ENCODE peak calls at places on chromosomes 6 and 20, in nine cellular contexts. One of them, this sample, is unnamed.

GRCh38 chr20:50346372-50347347 is 156.0 kb downstream of the CEBPB start:
- DNase-seq in Panc1: no peak
- DNase-seq in AG10803: peak; percentile 89
- DNase-seq in OCI-LY7: no peak
- DNase-seq in kidney: peak; percentile 93
- DNase-seq in bronchial epithelial cell: peak; percentile 56
- DNase-seq in AG04449: peak; percentile 74
- DNase-seq in fibroblast of pulmonary artery: peak; percentile 93
- DNase-seq in mucosa of descending colon: peak; percentile 78
- DNase-seq in this sample: no peak

GRCh38 chr6:163324928-163325784 is 89.4 kb upstream of the QKI start:
- DNase-seq in Panc1: no peak
- DNase-seq in AG10803: peak; percentile 53
- DNase-seq in OCI-LY7: no peak
- DNase-seq in kidney: peak; percentile 82
- DNase-seq in bronchial epithelial cell: no peak
- DNase-seq in AG04449: no peak
- DNase-seq in fibroblast of pulmonary artery: peak; percentile 26
- DNase-seq in mucosa of descending colon: no peak
- DNase-seq in this sample: no peak

GRCh38 chr20:47985092-47985850 is 200.0 kb upstream of the SULF2 start:
- DNase-seq in Panc1: no peak
- DNase-seq in AG10803: peak; percentile 78
- DNase-seq in OCI-LY7: peak; percentile 63
- DNase-seq in kidney: no peak
- DNase-seq in bronchial epithelial cell: peak; percentile 35
- DNase-seq in AG04449: peak; percentile 19
- DNase-seq in fibroblast of pulmonary artery: peak; percentile 55
- DNase-seq in mucosa of descending colon: no peak
- DNase-seq in this sample: no peak

GRCh38 chr20:32646486-32646885 is 27.3 kb downstream of the C20orf203 start:
- DNase-seq in Panc1: no peak
- DNase-seq in AG10803: no peak
- DNase-seq in OCI-LY7: no peak
- DNase-seq in kidney: no peak
- DNase-seq in bronchial epithelial cell: no peak
- DNase-seq in AG04449: no peak
- DNase-seq in fibroblast of pulmonary artery: no peak
- DNase-seq in mucosa of descending colon: no peak
- DNase-seq in this sample: no peak

GRCh38 chr6:87965806-87966205 is 81.8 kb upstream of the SPACA1 start:
- DNase-seq in Panc1: no peak
- DNase-seq in AG10803: no peak
- DNase-seq in OCI-LY7: peak; percentile 27
- DNase-seq in kidney: no peak
- DNase-seq in bronchial epithelial cell: no peak
- DNase-seq in AG04449: no peak
- DNase-seq in fibroblast of pulmonary artery: no peak
- DNase-seq in mucosa of descending colon: no peak
- DNase-seq in this sample: no peak

GRCh38 chr6:47242483-47243386 is 67.0 kb downstream of the TNFRSF21 start:
- DNase-seq in Panc1: peak; percentile 27
- DNase-seq in AG10803: peak; percentile 85
- DNase-seq in OCI-LY7: peak; percentile 98
- DNase-seq in kidney: peak; percentile 96
- DNase-seq in bronchial epithelial cell: peak; percentile 93
- DNase-seq in AG04449: peak; percentile 38
- DNase-seq in fibroblast of pulmonary artery: peak; percentile 97
- DNase-seq in mucosa of descending colon: peak; percentile 93
- DNase-seq in this sample: peak; percentile 53

GRCh38 chr6:112939543-112939942 is 592.4 kb downstream of the RFPL4B start:
- DNase-seq in Panc1: no peak
- DNase-seq in AG10803: no peak
- DNase-seq in OCI-LY7: no peak
- DNase-seq in kidney: no peak
- DNase-seq in bronchial epithelial cell: no peak
- DNase-seq in AG04449: no peak
- DNase-seq in fibroblast of pulmonary artery: peak; percentile 36
- DNase-seq in mucosa of descending colon: no peak
- DNase-seq in this sample: peak; percentile 48

GRCh38 chr6:37617073-37617472 is 80.6 kb downstream of the MDGA1 start:
- DNase-seq in Panc1: no peak
- DNase-seq in AG10803: no peak
- DNase-seq in OCI-LY7: no peak
- DNase-seq in kidney: no peak
- DNase-seq in bronchial epithelial cell: no peak
- DNase-seq in AG04449: no peak
- DNase-seq in fibroblast of pulmonary artery: no peak
- DNase-seq in mucosa of descending colon: no peak
- DNase-seq in this sample: no peak

GRCh38 chr20:24959591-24960301 is 10.7 kb downstream of the CST7 start:
- DNase-seq in Panc1: no peak
- DNase-seq in AG10803: no peak
- DNase-seq in OCI-LY7: no peak
- DNase-seq in kidney: no peak
- DNase-seq in bronchial epithelial cell: no peak
- DNase-seq in AG04449: no peak
- DNase-seq in fibroblast of pulmonary artery: no peak
- DNase-seq in mucosa of descending colon: no peak
- DNase-seq in this sample: no peak

GRCh38 chr6:12150812-12151432 is 138.8 kb downstream of the HIVEP1 start:
- DNase-seq in Panc1: no peak
- DNase-seq in AG10803: no peak
- DNase-seq in OCI-LY7: peak; percentile 47
- DNase-seq in kidney: no peak
- DNase-seq in bronchial epithelial cell: peak; percentile 35
- DNase-seq in AG04449: no peak
- DNase-seq in fibroblast of pulmonary artery: no peak
- DNase-seq in mucosa of descending colon: no peak
- DNase-seq in this sample: no peak

GRCh38 chr6:100915876-100916275 is 34.7 kb upstream of the ASCC3 start:
- DNase-seq in Panc1: no peak
- DNase-seq in AG10803: no peak
- DNase-seq in OCI-LY7: no peak
- DNase-seq in kidney: no peak
- DNase-seq in bronchial epithelial cell: no peak
- DNase-seq in AG04449: no peak
- DNase-seq in fibroblast of pulmonary artery: no peak
- DNase-seq in mucosa of descending colon: no peak
- DNase-seq in this sample: no peak

GRCh38 chr20:61601853-61602252 is 349.8 kb downstream of the CDH4 start:
- DNase-seq in Panc1: no peak
- DNase-seq in AG10803: no peak
- DNase-seq in OCI-LY7: no peak
- DNase-seq in kidney: peak; percentile 45
- DNase-seq in bronchial epithelial cell: no peak
- DNase-seq in AG04449: no peak
- DNase-seq in fibroblast of pulmonary artery: no peak
- DNase-seq in mucosa of descending colon: no peak
- DNase-seq in this sample: no peak

GRCh38 chr20:15582146-15582776 is 991.0 kb downstream of the KIF16B start:
- DNase-seq in Panc1: no peak
- DNase-seq in AG10803: no peak
- DNase-seq in OCI-LY7: no peak
- DNase-seq in kidney: no peak
- DNase-seq in bronchial epithelial cell: no peak
- DNase-seq in AG04449: no peak
- DNase-seq in fibroblast of pulmonary artery: no peak
- DNase-seq in mucosa of descending colon: no peak
- DNase-seq in this sample: no peak

GRCh38 chr6:142696689-142697088 is 248.3 kb downstream of the HIVEP2 start:
- DNase-seq in Panc1: no peak
- DNase-seq in AG10803: peak; percentile 27
- DNase-seq in OCI-LY7: no peak
- DNase-seq in kidney: peak; percentile 82
- DNase-seq in bronchial epithelial cell: peak; percentile 31
- DNase-seq in AG04449: no peak
- DNase-seq in fibroblast of pulmonary artery: no peak
- DNase-seq in mucosa of descending colon: peak; percentile 76
- DNase-seq in this sample: peak; percentile 95

GRCh38 chr6:130372786-130373185 is 7.0 kb downstream of the TMEM200A start:
- DNase-seq in Panc1: no peak
- DNase-seq in AG10803: peak; percentile 28
- DNase-seq in OCI-LY7: no peak
- DNase-seq in kidney: no peak
- DNase-seq in bronchial epithelial cell: no peak
- DNase-seq in AG04449: no peak
- DNase-seq in fibroblast of pulmonary artery: no peak
- DNase-seq in mucosa of descending colon: no peak
- DNase-seq in this sample: no peak

GRCh38 chr6:130376921-130377320 is 11.1 kb downstream of the TMEM200A start:
- DNase-seq in Panc1: no peak
- DNase-seq in AG10803: peak; percentile 48
- DNase-seq in OCI-LY7: no peak
- DNase-seq in kidney: no peak
- DNase-seq in bronchial epithelial cell: no peak
- DNase-seq in AG04449: no peak
- DNase-seq in fibroblast of pulmonary artery: peak; percentile 12
- DNase-seq in mucosa of descending colon: no peak
- DNase-seq in this sample: no peak

GRCh38 chr6:130377371-130377770 is 11.6 kb downstream of the TMEM200A start:
- DNase-seq in Panc1: no peak
- DNase-seq in AG10803: no peak
- DNase-seq in OCI-LY7: no peak
- DNase-seq in kidney: no peak
- DNase-seq in bronchial epithelial cell: no peak
- DNase-seq in AG04449: no peak
- DNase-seq in fibroblast of pulmonary artery: no peak
- DNase-seq in mucosa of descending colon: no peak
- DNase-seq in this sample: no peak

GRCh38 chr6:130371921-130372320 is 6.1 kb downstream of the TMEM200A start:
- DNase-seq in Panc1: no peak
- DNase-seq in AG10803: no peak
- DNase-seq in OCI-LY7: no peak
- DNase-seq in kidney: no peak
- DNase-seq in bronchial epithelial cell: no peak
- DNase-seq in AG04449: no peak
- DNase-seq in fibroblast of pulmonary artery: no peak
- DNase-seq in mucosa of descending colon: no peak
- DNase-seq in this sample: no peak

GRCh38 chr6:130373992-130374391 is 8.2 kb downstream of the TMEM200A start:
- DNase-seq in Panc1: no peak
- DNase-seq in AG10803: no peak
- DNase-seq in OCI-LY7: no peak
- DNase-seq in kidney: no peak
- DNase-seq in bronchial epithelial cell: no peak
- DNase-seq in AG04449: no peak
- DNase-seq in fibroblast of pulmonary artery: no peak
- DNase-seq in mucosa of descending colon: no peak
- DNase-seq in this sample: no peak
- H3K4me3 ChIP-seq in Panc1: no peak overlapping the region
- H3K4me3 ChIP-seq in AG10803: no peak overlapping the region
- H3K4me3 ChIP-seq in OCI-LY7: no peak overlapping the region
- H3K4me3 ChIP-seq in kidney: no peak overlapping the region
- H3K4me3 ChIP-seq in bronchial epithelial cell: no peak overlapping the region
- H3K4me3 ChIP-seq in AG04449: no peak overlapping the region
- H3K4me3 ChIP-seq in fibroblast of pulmonary artery: no peak overlapping the region
- H3K4me3 ChIP-seq in mucosa of descending colon: no peak overlapping the region
- H3K4me3 ChIP-seq in this sample: no peak overlapping the region

DNA sequence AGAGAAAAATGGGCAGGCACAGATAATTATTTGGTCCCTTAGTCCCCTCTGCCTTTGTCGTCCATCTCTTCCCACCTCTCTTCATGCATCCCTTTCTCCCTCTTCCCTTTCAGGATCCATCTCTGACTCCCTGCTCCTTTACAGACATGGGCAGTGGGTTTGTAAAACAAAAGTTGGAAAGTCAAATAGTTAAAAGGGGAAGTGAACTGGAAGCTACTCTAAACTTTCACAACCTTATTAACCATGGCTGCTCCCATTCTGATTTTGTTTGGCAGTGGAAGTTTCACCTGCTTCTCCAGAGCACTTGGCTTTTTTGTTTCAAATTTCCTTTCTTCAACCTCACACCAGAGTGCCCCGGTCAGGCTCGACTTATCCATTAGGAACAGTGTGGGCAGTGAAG is 1.2 kb downstream of the HLA-DQA2 start:
- DNase-seq in Panc1: no peak
- DNase-seq in AG10803: no peak
- DNase-seq in OCI-LY7: no peak
- DNase-seq in kidney: no peak
- DNase-seq in bronchial epithelial cell: no peak
- DNase-seq in AG04449: no peak
- DNase-seq in fibroblast of pulmonary artery: no peak
- DNase-seq in mucosa of descending colon: no peak
- DNase-seq in this sample: no peak
- H3K4me3 ChIP-seq in Panc1: no peak overlapping the region
- H3K4me3 ChIP-seq in AG10803: no peak overlapping the region
- H3K4me3 ChIP-seq in OCI-LY7: no peak overlapping the region
- H3K4me3 ChIP-seq in kidney: no peak overlapping the region
- H3K4me3 ChIP-seq in bronchial epithelial cell: no peak overlapping the region
- H3K4me3 ChIP-seq in AG04449: no peak overlapping the region
- H3K4me3 ChIP-seq in fibroblast of pulmonary artery: no peak overlapping the region
- H3K4me3 ChIP-seq in mucosa of descending colon: no peak overlapping the region
- H3K4me3 ChIP-seq in this sample: no peak overlapping the region

GRCh38 chr6:144351741-144352140 is 66.6 kb downstream of the UTRN start:
- DNase-seq in Panc1: no peak
- DNase-seq in AG10803: no peak
- DNase-seq in OCI-LY7: no peak
- DNase-seq in kidney: no peak
- DNase-seq in bronchial epithelial cell: no peak
- DNase-seq in AG04449: no peak
- DNase-seq in fibroblast of pulmonary artery: no peak
- DNase-seq in mucosa of descending colon: no peak
- DNase-seq in this sample: peak; percentile 75

GRCh38 chr6:144351338-144351737 is 66.2 kb downstream of the UTRN start:
- DNase-seq in Panc1: no peak
- DNase-seq in AG10803: no peak
- DNase-seq in OCI-LY7: no peak
- DNase-seq in kidney: no peak
- DNase-seq in bronchial epithelial cell: no peak
- DNase-seq in AG04449: no peak
- DNase-seq in fibroblast of pulmonary artery: no peak
- DNase-seq in mucosa of descending colon: no peak
- DNase-seq in this sample: no peak

GRCh38 chr6:144352310-144352709 is 67.2 kb downstream of the UTRN start:
- DNase-seq in Panc1: no peak
- DNase-seq in AG10803: no peak
- DNase-seq in OCI-LY7: peak; percentile 70
- DNase-seq in kidney: no peak
- DNase-seq in bronchial epithelial cell: no peak
- DNase-seq in AG04449: no peak
- DNase-seq in fibroblast of pulmonary artery: peak; percentile 65
- DNase-seq in mucosa of descending colon: no peak
- DNase-seq in this sample: no peak

GRCh38 chr6:144349690-144350132 is 64.6 kb downstream of the UTRN start:
- DNase-seq in Panc1: peak; percentile 55
- DNase-seq in AG10803: peak; percentile 22
- DNase-seq in OCI-LY7: peak; percentile 19
- DNase-seq in kidney: no peak
- DNase-seq in bronchial epithelial cell: peak; percentile 76
- DNase-seq in AG04449: no peak
- DNase-seq in fibroblast of pulmonary artery: peak; percentile 90
- DNase-seq in mucosa of descending colon: no peak
- DNase-seq in this sample: no peak

GRCh38 chr6:144350176-144350575 is 65.0 kb downstream of the UTRN start:
- DNase-seq in Panc1: no peak
- DNase-seq in AG10803: no peak
- DNase-seq in OCI-LY7: peak; percentile 26
- DNase-seq in kidney: no peak
- DNase-seq in bronchial epithelial cell: no peak
- DNase-seq in AG04449: no peak
- DNase-seq in fibroblast of pulmonary artery: no peak
- DNase-seq in mucosa of descending colon: no peak
- DNase-seq in this sample: no peak
- H3K4me3 ChIP-seq in Panc1: peak overlapping the region; percentile 6
- H3K4me3 ChIP-seq in AG10803: no peak overlapping the region
- H3K4me3 ChIP-seq in OCI-LY7: peak overlapping the region; percentile 34
- H3K4me3 ChIP-seq in kidney: peak overlapping the region; percentile 10
- H3K4me3 ChIP-seq in bronchial epithelial cell: no peak overlapping the region
- H3K4me3 ChIP-seq in AG04449: no peak overlapping the region
- H3K4me3 ChIP-seq in fibroblast of pulmonary artery: peak overlapping the region; percentile 36
- H3K4me3 ChIP-seq in mucosa of descending colon: no peak overlapping the region
- H3K4me3 ChIP-seq in this sample: no peak overlapping the region

GRCh38 chr6:6749791-6750434 is 161.4 kb downstream of the LY86 start:
- DNase-seq in Panc1: no peak
- DNase-seq in AG10803: peak; percentile 74
- DNase-seq in OCI-LY7: no peak
- DNase-seq in kidney: peak; percentile 90
- DNase-seq in bronchial epithelial cell: peak; percentile 65
- DNase-seq in AG04449: no peak
- DNase-seq in fibroblast of pulmonary artery: peak; percentile 90
- DNase-seq in mucosa of descending colon: peak; percentile 73
- DNase-seq in this sample: peak; percentile 37
- H3K4me3 ChIP-seq in Panc1: no peak overlapping the region
- H3K4me3 ChIP-seq in AG10803: no peak overlapping the region
- H3K4me3 ChIP-seq in OCI-LY7: no peak overlapping the region
- H3K4me3 ChIP-seq in kidney: no peak overlapping the region
- H3K4me3 ChIP-seq in bronchial epithelial cell: no peak overlapping the region
- H3K4me3 ChIP-seq in AG04449: no peak overlapping the region
- H3K4me3 ChIP-seq in fibroblast of pulmonary artery: no peak overlapping the region
- H3K4me3 ChIP-seq in mucosa of descending colon: no peak overlapping the region
- H3K4me3 ChIP-seq in this sample: no peak overlapping the region